ENCODE peak calls at places on chromosomes 13 and 19, in six cellular contexts. J is neural progenitor cell, X is GM12865, E is fibroblast of lung, M is epithelial cell of esophagus, P is KBM-7. Y is an unnamed sample.

GRCh38 chr19:29785955-29786589 is 25.7 kb upstream of the CCNE1 start:
- DNase-seq in J (no peak), P (peak; percentile 16), E (no peak), M (no peak), X (peak; percentile 41), Y (no peak)

GRCh38 chr19:37817180-37817911 is 38.0 kb upstream of the ZNF573 start:
- DNase-seq in J (peak; percentile 87), E (peak; percentile 55), X (no peak), P (no peak), M (peak; percentile 27), Y (peak; percentile 66)

GRCh38 chr13:46160474-46161066 is 21.4 kb downstream of the LCP1 start:
- DNase-seq in E (peak; percentile 40), X (peak; percentile 80), P (peak; percentile 85), J (peak; percentile 53), M (peak; percentile 68), Y (no peak)

GRCh38 chr19:2251577-2252480 is 2.7 kb downstream of the AMH start:
- DNase-seq in J (no peak), M (no peak), E (peak; percentile 25), P (no peak), X (no peak), Y (no peak)

GRCh38 chr13:63625869-63626268 is 2210.2 kb upstream of the PCDH20 start:
- DNase-seq in M (peak; percentile 25), E (peak; percentile 31), P (no peak), X (no peak), J (no peak), Y (no peak)

GRCh38 chr13:51318015-51318414 is 21.5 kb upstream of the SERPINE3 start:
- DNase-seq in P (no peak), J (no peak), M (no peak), E (no peak), X (no peak), Y (no peak)

GRCh38 chr13:26469602-26470001 is 87.9 kb upstream of the WASF3 start:
- DNase-seq in P (no peak), E (no peak), M (no peak), J (no peak), X (no peak), Y (no peak)

GRCh38 chr13:49540552-49540951 is 44.8 kb downstream of the PHF11 start:
- DNase-seq in J (peak; percentile 5), X (peak; percentile 11), E (peak; percentile 82), M (peak; percentile 15), P (peak; percentile 87), Y (no peak)

GRCh38 chr13:33318744-33319143 is 33.2 kb upstream of the STARD13 start:
- DNase-seq in M (peak; percentile 27), J (no peak), P (no peak), E (no peak), X (no peak), Y (no peak)

GRCh38 chr13:42064259-42064658 is 15.8 kb downstream of the DGKH start:
- DNase-seq in M (peak; percentile 60), X (no peak), E (peak; percentile 97), P (no peak), J (no peak), Y (no peak)

GRCh38 chr13:102038787-102039186 is 363.1 kb downstream of the FGF14 start:
- DNase-seq in J (no peak), P (no peak), X (no peak), E (no peak), M (no peak), Y (no peak)

GRCh38 chr13:20812890-20813289 is 39.1 kb upstream of the EEF1AKMT1 start:
- DNase-seq in X (no peak), P (no peak), E (no peak), J (no peak), M (no peak), Y (no peak)

GRCh38 chr13:74093691-74094090 is 40.5 kb downstream of the KLF12 start:
- DNase-seq in E (peak; percentile 62), P (no peak), J (no peak), X (no peak), M (no peak), Y (no peak)

GRCh38 chr13:47546265-47546962 is 454.7 kb downstream of the SUCLA2 start:
- DNase-seq in M (no peak), X (no peak), E (no peak), P (no peak), J (no peak), Y (no peak)

GRCh38 chr19:31378404-31378803 is 29.2 kb upstream of the TSHZ3 start:
- DNase-seq in X (no peak), E (peak; percentile 98), M (peak; percentile 51), J (no peak), P (no peak), Y (peak; percentile 15)

GRCh38 chr13:76271728-76272232 is 614.4 kb downstream of the KCTD12 start:
- DNase-seq in P (no peak), X (no peak), J (no peak), M (peak; percentile 6), E (no peak), Y (no peak)

GRCh38 chr13:52147225-52147624 is 12.2 kb downstream of the NEK3 start:
- DNase-seq in X (no peak), M (no peak), J (no peak), E (no peak), P (no peak), Y (no peak)

GRCh38 chr13:64755961-64756360 is 2474.2 kb downstream of the PCDH9 start:
- DNase-seq in E (peak; percentile 81), M (peak; percentile 60), X (no peak), J (no peak), P (no peak), Y (no peak)

GRCh38 chr19:28876604-28877123 is 336.3 kb downstream of the UQCRFS1 start:
- DNase-seq in M (no peak), P (no peak), X (no peak), E (no peak), J (no peak), Y (no peak)

GRCh38 chr19:49555600-49556411 is 24.6 kb downstream of the NOSIP start:
- DNase-seq in X (peak; percentile 40), P (no peak), E (peak; percentile 56), M (peak; percentile 59), J (peak; percentile 97), Y (peak; percentile 84)

GRCh38 chr13:46296920-46297319 is 85.2 kb downstream of the LRRC63 start:
- DNase-seq in M (peak; percentile 20), J (no peak), X (no peak), P (no peak), E (peak; percentile 89), Y (no peak)

GRCh38 chr13:111256946-111257345 is 63.5 kb upstream of the TEX29 start:
- DNase-seq in X (no peak), P (no peak), J (no peak), M (no peak), E (no peak), Y (no peak)

GRCh38 chr19:40592170-40592569 is 9.0 kb upstream of the LTBP4 start:
- DNase-seq in J (peak; percentile 44), E (peak; percentile 78), X (peak; percentile 80), P (peak; percentile 58), M (peak; percentile 80), Y (no peak)

GRCh38 chr13:111344471-111345191 is 24.2 kb downstream of the TEX29 start:
- DNase-seq in J (peak; percentile 91), X (no peak), E (peak; percentile 65), M (peak; percentile 20), P (no peak), Y (no peak)

GRCh38 chr19:5889288-5889971 is 14.2 kb downstream of the NDUFA11 start:
- DNase-seq in P (no peak), J (no peak), M (no peak), X (no peak), E (no peak), Y (no peak)

GRCh38 chr13:24267283-24267682 is 42.1 kb upstream of the C1QTNF9 start:
- DNase-seq in P (no peak), J (no peak), E (peak; percentile 6), M (no peak), X (peak; percentile 72), Y (no peak)

GRCh38 chr13:114102521-114103288 is 29.7 kb downstream of the RASA3 start:
- DNase-seq in X (no peak), J (no peak), E (no peak), P (no peak), M (no peak), Y (peak; percentile 6)